ENCODE peak calls at places on chromosomes 3 and 15, in five cellular contexts. O, K, S, U and C are unnamed samples.

GRCh38 chr3:143165211-143165610 is 45.6 kb downstream of the CHST2 start:
- DNase-seq in O (no peak), K (no peak), S (no peak), U (no peak), C (no peak)

GRCh38 chr3:123800352-123800682 is 83.8 kb downstream of the MYLK start:
- DNase-seq in O (peak), K (no peak), S (no peak), U (no peak), C (no peak)

GRCh38 chr3:120506828-120507774 is 56.3 kb upstream of the FSTL1 start:
- DNase-seq in O (peak), K (no peak), S (no peak), U (peak), C (no peak)

GRCh38 chr15:91530951-91531582 is 322.4 kb upstream of the SLCO3A1 start:
- DNase-seq in O (no peak), K (no peak), S (no peak), U (no peak), C (no peak)

GRCh38 chr15:31226011-31226410 is 100.6 kb upstream of the KLF13 start:
- DNase-seq in O (no peak), K (no peak), S (no peak), U (no peak), C (no peak)

GRCh38 chr15:85563328-85563727 is 182.9 kb downstream of the AKAP13 start:
- DNase-seq in O (peak), K (no peak), S (no peak), U (no peak), C (no peak)

GRCh38 chr3:105195260-105195659 is 171.4 kb upstream of the ALCAM start:
- DNase-seq in O (no peak), K (no peak), S (no peak), U (no peak), C (no peak)

GRCh38 chr3:29255854-29256696 is 24.8 kb upstream of the RBMS3 start:
- DNase-seq in O (no peak), K (no peak), S (no peak), U (no peak), C (no peak)

GRCh38 chr3:20809356-20809755 is 623.4 kb upstream of the SGO1 start:
- DNase-seq in O (no peak), K (no peak), S (no peak), U (no peak), C (no peak)

GRCh38 chr3:67622652-67623051 is 31.8 kb downstream of the SUCLG2 start:
- DNase-seq in O (no peak), K (no peak), S (no peak), U (no peak), C (no peak)

GRCh38 chr3:100099621-100100020 is 14.7 kb downstream of the FILIP1L start:
- DNase-seq in O (no peak), K (no peak), S (no peak), U (no peak), C (no peak)

GRCh38 chr3:134211797-134212196 is 38.9 kb downstream of the RYK start:
- DNase-seq in O (peak), K (no peak), S (no peak), U (peak), C (no peak)

GRCh38 chr3:72630614-72631344 is 217.5 kb downstream of the SHQ1 start:
- DNase-seq in O (no peak), K (no peak), S (no peak), U (no peak), C (no peak)

GRCh38 chr3:79086514-79086913 is 681.3 kb downstream of the ROBO1 start:
- DNase-seq in O (peak), K (no peak), S (no peak), U (peak), C (no peak)

GRCh38 chr15:74365619-74366445 is 1.6 kb downstream of the CYP11A1 start:
- DNase-seq in O (peak), K (no peak), S (no peak), U (no peak), C (peak)

GRCh38 chr3:46545695-46546630 is 20.1 kb downstream of the LRRC2 start:
- DNase-seq in O (no peak), K (no peak), S (no peak), U (no peak), C (no peak)

GRCh38 chr3:27615555-27615954 is 106.6 kb downstream of the EOMES start:
- DNase-seq in O (no peak), K (no peak), S (no peak), U (no peak), C (no peak)

GRCh38 chr15:41304149-41304548 is 28.2 kb downstream of the OIP5 start:
- DNase-seq in O (no peak), K (no peak), S (no peak), U (no peak), C (no peak)

GRCh38 chr3:153079386-153079785 is 82.6 kb upstream of the RAP2B start:
- DNase-seq in O (no peak), K (no peak), S (no peak), U (peak), C (no peak)

GRCh38 chr3:184549793-184550585 is 11.6 kb upstream of the EPHB3 start:
- DNase-seq in O (peak), K (no peak), S (no peak), U (peak), C (no peak)

GRCh38 chr3:100708644-100708988 is 678 bp upstream of the TFG start:
- DNase-seq in O (no peak), K (no peak), S (no peak), U (no peak), C (no peak)

GRCh38 chr3:33256249-33256648 is 21.0 kb upstream of the FBXL2 start:
- DNase-seq in O (peak), K (no peak), S (no peak), U (peak), C (no peak)

GRCh38 chr15:55434989-55435825 is 26.9 kb downstream of the PIERCE2 start:
- DNase-seq in O (peak), K (no peak), S (no peak), U (peak), C (no peak)

GRCh38 chr3:31533169-31533870 is 595 bp downstream of the STT3B start:
- DNase-seq in O (peak), K (peak), S (peak), U (peak), C (peak)

GRCh38 chr3:129119365-129120100 is 2.1 kb downstream of the RAB43 start:
- DNase-seq in O (no peak), K (no peak), S (no peak), U (no peak), C (peak)

GRCh38 chr15:94638183-94638582 is 406.8 kb downstream of the MCTP2 start:
- DNase-seq in O (peak), K (no peak), S (no peak), U (no peak), C (no peak)

GRCh38 chr3:64808056-64808455 is 120.3 kb upstream of the ADAMTS9 start:
- DNase-seq in O (no peak), K (no peak), S (no peak), U (no peak), C (no peak)

GRCh38 chr15:94079968-94080367 is 151.4 kb upstream of the MCTP2 start:
- DNase-seq in O (no peak), K (no peak), S (no peak), U (no peak), C (no peak)

GRCh38 chr15:89781891-89782618 is 5.9 kb downstream of the MESP2 start:
- DNase-seq in O (no peak), K (no peak), S (peak), U (no peak), C (no peak)

GRCh38 chr3:45010718-45011355 is 15.3 kb upstream of the CLEC3B start:
- DNase-seq in O (no peak), K (no peak), S (peak), U (no peak), C (no peak)

GRCh38 chr15:85312486-85312885 is 67.9 kb upstream of the AKAP13 start:
- DNase-seq in O (no peak), K (no peak), S (no peak), U (peak), C (no peak)

GRCh38 chr3:77026904-77027634 is 12.8 kb upstream of the ROBO2 start:
- DNase-seq in O (no peak), K (no peak), S (no peak), U (no peak), C (no peak)

GRCh38 chr3:132783152-132783551 is 60.9 kb upstream of the NPHP3 start:
- DNase-seq in O (peak), K (no peak), S (no peak), U (no peak), C (no peak)
- H3K4me3 ChIP-seq in O (no peak), K (no peak), S (no peak), U (no peak), C (no peak)

DNA sequence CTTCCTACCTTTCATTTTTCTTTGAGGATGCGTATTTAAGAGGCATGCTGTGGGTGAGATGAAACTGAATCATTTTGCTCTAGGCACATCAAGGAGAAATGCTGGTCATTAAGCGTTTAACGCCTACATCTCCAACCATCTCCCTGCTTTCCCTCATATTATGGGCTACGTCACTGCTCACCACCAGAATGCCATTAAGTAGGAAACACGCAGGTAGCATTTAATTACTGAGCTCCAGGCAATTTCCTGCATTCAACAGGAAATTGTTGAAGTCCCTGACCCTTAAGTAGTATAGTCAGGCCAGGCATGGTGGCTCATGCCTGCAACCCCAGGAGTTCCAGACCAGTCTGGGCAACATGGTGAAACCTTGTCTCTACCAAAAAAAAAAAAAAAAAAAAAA is 66.1 kb downstream of the CHSY1 start:
- DNase-seq in O (no peak), K (no peak), S (no peak), U (no peak), C (no peak)
- H3K27ac ChIP-seq in O (no peak), K (no peak), S (no peak), U (no peak), C (no peak)

GRCh38 chr3:176651622-176652021 is 545.7 kb downstream of the TBL1XR1 start:
- DNase-seq in O (no peak), K (no peak), S (no peak), U (no peak), C (no peak)

GRCh38 chr3:176647988-176648387 is 549.3 kb downstream of the TBL1XR1 start:
- DNase-seq in O (no peak), K (no peak), S (no peak), U (no peak), C (no peak)

GRCh38 chr3:176650478-176650877 is 546.8 kb downstream of the TBL1XR1 start:
- DNase-seq in O (no peak), K (no peak), S (no peak), U (no peak), C (no peak)
- TF ChIP-seq CTCF in O (peak), K (no peak), S (no peak), U (no peak), C (no peak)

DNA sequence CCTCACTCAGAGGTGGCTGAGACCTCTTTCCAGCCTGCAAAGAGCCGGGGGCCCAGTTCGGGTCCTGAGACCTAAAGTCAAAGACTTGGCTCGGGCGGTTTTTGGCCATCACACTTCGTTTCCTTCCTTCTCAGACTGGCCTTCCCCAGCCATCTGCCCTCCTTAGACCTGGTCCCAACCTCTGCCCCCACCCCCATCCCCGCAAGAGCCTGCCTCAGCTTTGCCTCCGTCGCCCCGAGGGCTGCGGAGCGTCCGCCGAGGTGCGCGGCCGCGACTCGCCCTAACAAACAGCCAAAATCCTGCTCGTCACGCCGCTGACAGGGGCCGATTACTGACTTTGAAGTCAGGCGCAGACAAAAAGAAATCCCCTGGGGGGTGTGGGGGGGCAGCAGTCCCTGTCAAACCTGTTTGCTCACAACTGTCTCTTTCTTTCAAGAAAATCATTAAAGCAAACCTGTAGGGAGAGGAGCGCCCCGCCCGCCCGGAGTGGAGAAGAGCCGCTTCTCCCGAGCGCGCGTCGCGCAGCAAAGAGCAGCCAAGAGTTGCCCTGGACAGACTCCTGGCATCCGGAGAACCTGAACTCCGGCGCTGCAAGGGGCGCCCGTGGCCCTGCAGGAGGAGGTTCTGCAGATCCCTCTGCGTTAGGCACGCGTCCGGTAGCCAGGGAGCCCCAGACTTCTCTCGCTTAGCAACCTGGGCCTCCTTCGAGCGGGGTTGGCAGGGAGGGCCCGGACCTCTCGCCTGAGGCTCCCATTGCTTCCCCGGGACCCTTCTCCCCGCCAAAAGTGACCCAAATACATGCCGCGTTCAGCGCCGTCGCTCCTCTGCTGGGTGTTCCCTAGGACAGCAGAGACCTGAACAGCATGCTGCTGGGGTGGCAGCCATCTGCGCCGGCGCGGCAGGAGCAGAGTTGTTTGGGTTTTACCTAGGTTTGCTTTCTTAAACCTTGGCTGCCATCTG is 4.5 kb downstream of the SOX14 start:
- DNase-seq in O (peak), K (no peak), S (peak), U (no peak), C (no peak)
- H3K4me3 ChIP-seq in O (peak), K (peak), S (peak), U (no peak), C (peak)

GRCh38 chr15:57130956-57131355 is 212.5 kb downstream of the TCF12 start:
- DNase-seq in O (no peak), K (no peak), S (no peak), U (no peak), C (no peak)
- H3K27ac ChIP-seq in O (peak), K (no peak), S (no peak), U (no peak), C (no peak)

GRCh38 chr3:101722394-101723173 is 1.8 kb upstream of the CEP97 start:
- DNase-seq in O (no peak), K (no peak), S (no peak), U (no peak), C (no peak)
- TF ChIP-seq CTCF in O (no peak), K (no peak), S (no peak), U (no peak), C (no peak)

GRCh38 chr3:182947892-182948291 is 32.4 kb downstream of the DCUN1D1 start:
- DNase-seq in O (no peak), K (no peak), S (no peak), U (no peak), C (no peak)

GRCh38 chr3:182949688-182950087 is 30.6 kb downstream of the DCUN1D1 start:
- DNase-seq in O (no peak), K (no peak), S (no peak), U (no peak), C (no peak)

DNA sequence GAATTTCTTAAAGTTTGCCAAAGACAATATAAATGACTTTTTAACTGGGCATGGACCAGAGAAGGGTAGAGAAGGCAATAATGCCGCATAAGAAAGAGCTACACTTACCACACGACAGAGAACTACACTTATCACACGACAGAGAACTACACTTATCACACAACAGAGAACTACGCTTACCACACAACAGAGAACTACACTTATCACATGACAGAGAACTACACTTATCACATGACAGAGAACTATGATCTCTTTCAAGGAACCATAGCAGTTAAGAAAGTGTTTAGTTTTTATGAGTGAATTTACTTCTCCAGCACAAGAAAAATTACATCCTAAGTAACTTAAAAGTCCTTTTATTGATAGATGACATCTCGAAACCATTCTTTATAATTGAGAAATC is 32.0 kb downstream of the DCUN1D1 start:
- DNase-seq in O (no peak), K (no peak), S (no peak), U (no peak), C (no peak)
- H3K4me3 ChIP-seq in O (no peak), K (no peak), S (no peak), U (no peak), C (no peak)

DNA sequence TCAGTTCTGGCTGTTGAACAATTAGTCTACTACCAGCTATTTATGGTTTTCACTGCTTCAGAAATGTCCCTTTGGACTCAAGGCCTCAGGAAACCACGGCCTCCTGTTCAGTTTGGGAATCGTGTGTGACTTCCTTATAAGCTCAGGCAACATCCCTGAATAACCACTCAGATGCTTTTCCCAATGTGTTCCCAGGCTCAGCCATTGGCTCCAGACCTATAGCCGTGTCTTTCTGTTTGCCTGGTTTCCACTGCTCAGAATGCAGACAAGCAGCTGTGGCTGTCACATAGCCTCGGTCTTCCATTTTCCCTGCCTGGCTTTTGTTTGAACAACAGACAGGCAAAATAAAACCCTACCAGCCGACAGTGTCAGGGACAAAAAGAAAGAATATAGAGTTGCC is 63.2 kb upstream of the ATP2B2 start:
- DNase-seq in O (no peak), K (no peak), S (no peak), U (no peak), C (no peak)
- H3K27ac ChIP-seq in O (no peak), K (no peak), S (no peak), U (no peak), C (no peak)